ENCODE peak calls at places on chromosomes 12 and 14, in five cellular contexts. F, E, M, K and S are unnamed samples.
A peak's percentile ranks its signal among the peaks of the same experiment; 100 is the strongest.

GRCh38 chr12:21826549-21826940 is 52.0 kb upstream of the KCNJ8 start:
- DNase-seq in F (no peak), E (no peak), M (no peak), K (no peak), S (no peak)

GRCh38 chr12:76863005-76863670 is 15.7 kb downstream of the CSRP2 start:
- DNase-seq in F (no peak), E (no peak), M (no peak), K (peak; percentile 79), S (no peak)

GRCh38 chr12:129613311-129613710 is 290.5 kb downstream of the TMEM132D start:
- DNase-seq in F (no peak), E (no peak), M (no peak), K (no peak), S (no peak)

GRCh38 chr12:17284873-17285272 is 678.9 kb upstream of the LMO3 start:
- DNase-seq in F (no peak), E (no peak), M (no peak), K (no peak), S (no peak)

GRCh38 chr14:61671086-61671485 is 24.2 kb upstream of the HIF1A start:
- DNase-seq in F (no peak), E (no peak), M (peak; percentile 42), K (no peak), S (peak; percentile 49)

GRCh38 chr12:79546461-79547043 is 144.2 kb downstream of the PAWR start:
- DNase-seq in F (no peak), E (no peak), M (no peak), K (no peak), S (no peak)

GRCh38 chr12:130026608-130027176 is 122.9 kb upstream of the TMEM132D start:
- DNase-seq in F (peak; percentile 67), E (no peak), M (peak; percentile 62), K (no peak), S (peak; percentile 58)

GRCh38 chr14:61240206-61240605 is 40.9 kb downstream of the TMEM30B start:
- DNase-seq in F (no peak), E (no peak), M (no peak), K (no peak), S (no peak)

DNA sequence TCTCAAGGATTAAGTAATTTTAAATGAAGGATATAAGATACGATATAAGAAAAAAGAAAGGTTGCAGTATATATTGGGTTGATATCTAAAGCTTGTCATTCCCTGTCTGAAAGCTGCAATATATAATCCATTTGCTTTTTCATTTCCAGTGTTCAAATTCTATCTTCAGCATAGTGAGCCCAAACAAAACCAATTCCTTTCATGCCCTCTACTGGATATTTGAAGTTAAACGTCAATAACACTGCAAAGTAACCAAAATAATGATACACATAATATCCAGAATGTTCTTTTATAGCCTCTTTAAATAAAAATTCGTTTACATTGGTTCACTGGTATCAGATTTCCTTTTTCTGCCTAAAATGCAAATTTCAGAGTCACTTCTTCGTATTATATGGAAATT is 64.5 kb upstream of the DAAM1 start:
- DNase-seq in F (no peak), E (no peak), M (no peak), K (no peak), S (no peak)
- TF ChIP-seq CTCF in F (no peak), E (peak; percentile 29), M (peak; percentile 9), K (peak; percentile 43), S (no peak)

GRCh38 chr12:51482808-51483532 is 58.3 kb downstream of the SLC4A8 start:
- DNase-seq in F (no peak), E (no peak), M (no peak), K (no peak), S (peak; percentile 15)
- TF ChIP-seq CTCF in F (no peak), E (no peak), M (peak; percentile 22), K (no peak), S (peak; percentile 5)

DNA sequence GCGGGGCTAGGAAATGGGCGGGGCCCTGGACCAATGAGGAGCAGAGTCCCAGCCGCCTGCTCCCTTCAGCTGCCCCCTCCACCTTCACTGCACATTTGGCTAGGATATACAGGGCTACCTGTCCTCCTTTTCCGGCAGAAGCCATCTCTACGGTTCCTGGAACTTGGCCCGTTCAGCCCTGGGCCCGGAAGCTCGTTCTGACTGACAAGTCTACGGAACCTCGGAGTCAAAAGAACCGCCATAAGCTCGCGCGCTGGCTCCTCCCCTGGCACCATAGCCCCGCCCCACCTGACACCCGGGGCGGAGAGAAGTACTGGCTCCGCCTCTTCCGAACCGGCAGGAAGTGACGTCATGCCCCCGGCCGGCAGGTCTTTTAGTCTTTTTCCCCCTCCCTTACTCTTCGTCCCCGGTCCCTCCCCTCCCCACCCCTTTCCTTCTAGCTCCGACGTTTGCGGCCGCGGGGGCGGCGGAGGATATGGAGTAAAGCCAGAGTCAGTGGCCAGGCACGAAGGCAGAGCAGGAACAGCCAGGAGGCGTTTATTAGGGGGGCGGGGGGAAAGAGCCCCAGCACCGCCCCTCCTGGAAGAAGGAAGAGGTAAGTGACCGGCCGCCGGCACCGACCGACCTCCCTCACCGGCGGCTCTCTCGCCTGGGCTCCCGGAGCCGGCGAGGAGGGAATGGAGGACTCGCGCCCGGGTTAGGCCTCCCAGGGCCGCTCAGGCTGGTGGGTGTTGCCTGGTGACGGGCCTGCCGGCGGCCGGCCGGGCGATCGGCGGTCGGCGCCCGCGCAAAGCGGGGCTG is at the start of the genes DEPDC4 and SCYL2:
- DNase-seq in F (peak; percentile 98), E (peak; percentile 94), M (peak; percentile 91), K (peak; percentile 91), S (peak; percentile 94)
- TF ChIP-seq CTCF in F (no peak), E (peak; percentile 24), M (no peak), K (peak; percentile 7), S (no peak)

DNA sequence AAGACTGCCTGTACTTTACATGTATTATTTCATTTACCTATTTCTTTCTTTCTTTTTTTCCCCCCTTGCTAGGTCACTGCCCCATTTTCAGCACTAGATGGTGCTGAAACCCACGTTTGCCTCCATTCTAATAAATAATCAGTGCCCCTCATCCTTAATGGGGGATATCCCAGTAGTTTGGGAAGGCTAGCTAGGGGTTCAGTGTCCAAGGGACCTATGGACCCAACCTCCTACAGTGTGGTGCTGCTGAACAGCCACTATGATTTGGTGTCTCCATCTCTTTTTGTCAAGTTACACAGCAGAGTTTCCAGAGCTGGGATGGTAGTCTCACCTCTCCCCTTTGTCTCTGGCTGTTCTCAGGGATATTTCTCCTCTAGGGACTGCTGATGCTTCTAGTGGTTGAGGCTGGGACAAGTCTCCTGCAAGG is 6.5 kb upstream of the HCFC2 start:
- DNase-seq in F (no peak), E (no peak), M (peak; percentile 31), K (no peak), S (peak; percentile 36)
- TF ChIP-seq CTCF in F (peak; percentile 39), E (peak; percentile 66), M (peak; percentile 75), K (peak; percentile 73), S (peak; percentile 41)